ENCODE peak calls at places on chromosome 7, in six cellular contexts. S is sigmoid colon, W is H9, G is foreskin fibroblast, B is left ventricle myocardium inferior, H is nephron progenitor cell. C is an unnamed sample.

GRCh38 chr7:23247602-23248335 is 1.2 kb downstream of the GPNMB start:
- DNase-seq in S (peak), W (peak), G (peak), B (peak), H (no peak), C (no peak)

GRCh38 chr7:80729586-80730320 is 91.3 kb downstream of the CD36 start:
- DNase-seq in S (no peak), W (no peak), G (peak), B (no peak), H (no peak), C (no peak)

GRCh38 chr7:10707519-10707918 is 266.2 kb upstream of the PHF14 start:
- DNase-seq in S (no peak), W (no peak), G (no peak), B (no peak), H (no peak), C (no peak)

GRCh38 chr7:97851725-97852124 is 20.5 kb downstream of the ASNS start:
- DNase-seq in S (peak), W (no peak), G (peak), B (peak), H (no peak), C (no peak)

GRCh38 chr7:112930787-112931186 is 140.6 kb upstream of the TMEM168 start:
- DNase-seq in S (no peak), W (no peak), G (peak), B (no peak), H (no peak), C (no peak)

GRCh38 chr7:54705436-54705835 is 53.6 kb downstream of the SEC61G start:
- DNase-seq in S (no peak), W (no peak), G (peak), B (no peak), H (no peak), C (no peak)

GRCh38 chr7:4744391-4745264 is 30.8 kb upstream of the AP5Z1 start:
- DNase-seq in S (peak), W (peak), G (peak), B (peak), H (peak), C (peak)

GRCh38 chr7:52995676-52996075 is 39.8 kb upstream of the POM121L12 start:
- DNase-seq in S (no peak), W (no peak), G (no peak), B (no peak), H (no peak), C (no peak)

GRCh38 chr7:116585967-116586366 is 61.1 kb downstream of the CAV1 start:
- DNase-seq in S (no peak), W (no peak), G (no peak), B (no peak), H (no peak), C (no peak)

GRCh38 chr7:43458330-43458729 is 124.6 kb upstream of the STK17A start:
- DNase-seq in S (no peak), W (no peak), G (no peak), B (no peak), H (no peak), C (no peak)

GRCh38 chr7:25059576-25059975 is 65.5 kb downstream of the CYCS start:
- DNase-seq in S (no peak), W (no peak), G (no peak), B (no peak), H (no peak), C (no peak)

GRCh38 chr7:159062596-159062995 is 82.1 kb downstream of the VIPR2 start:
- DNase-seq in S (no peak), W (no peak), G (no peak), B (no peak), H (no peak), C (no peak)

GRCh38 chr7:1514993-1515392 is 10.8 kb upstream of the INTS1 start:
- DNase-seq in S (no peak), W (no peak), G (no peak), B (no peak), H (no peak), C (no peak)

GRCh38 chr7:3095046-3095445 is 51.4 kb upstream of the CARD11 start:
- DNase-seq in S (no peak), W (no peak), G (no peak), B (no peak), H (no peak), C (no peak)

GRCh38 chr7:22147113-22147512 is 201.4 kb upstream of the CDCA7L start:
- DNase-seq in S (no peak), W (no peak), G (no peak), B (no peak), H (no peak), C (no peak)

GRCh38 chr7:113421696-113422330 is 303.5 kb upstream of the SMIM30 start:
- DNase-seq in S (peak), W (peak), G (peak), B (peak), H (peak), C (peak)

GRCh38 chr7:117470777-117471176 is 9.0 kb upstream of the CFTR start:
- DNase-seq in S (no peak), W (no peak), G (no peak), B (peak), H (no peak), C (no peak)

GRCh38 chr7:116439005-116439404 is 60.5 kb upstream of the CAV2 start:
- DNase-seq in S (no peak), W (no peak), G (no peak), B (no peak), H (no peak), C (no peak)

GRCh38 chr7:85840532-85840931 is 653.7 kb upstream of the SEMA3D start:
- DNase-seq in S (no peak), W (no peak), G (no peak), B (no peak), H (no peak), C (no peak)

GRCh38 chr7:157607218-157607617 is 270.4 kb downstream of the DNAJB6 start:
- DNase-seq in S (no peak), W (no peak), G (no peak), B (no peak), H (no peak), C (no peak)

GRCh38 chr7:98922392-98923107 is 44.2 kb downstream of the TRRAP start:
- DNase-seq in S (no peak), W (no peak), G (peak), B (no peak), H (no peak), C (no peak)
- TF ChIP-seq CTCF in S (no peak), W (no peak), G (no peak), B (no peak), H (no peak), C (no peak)

DNA sequence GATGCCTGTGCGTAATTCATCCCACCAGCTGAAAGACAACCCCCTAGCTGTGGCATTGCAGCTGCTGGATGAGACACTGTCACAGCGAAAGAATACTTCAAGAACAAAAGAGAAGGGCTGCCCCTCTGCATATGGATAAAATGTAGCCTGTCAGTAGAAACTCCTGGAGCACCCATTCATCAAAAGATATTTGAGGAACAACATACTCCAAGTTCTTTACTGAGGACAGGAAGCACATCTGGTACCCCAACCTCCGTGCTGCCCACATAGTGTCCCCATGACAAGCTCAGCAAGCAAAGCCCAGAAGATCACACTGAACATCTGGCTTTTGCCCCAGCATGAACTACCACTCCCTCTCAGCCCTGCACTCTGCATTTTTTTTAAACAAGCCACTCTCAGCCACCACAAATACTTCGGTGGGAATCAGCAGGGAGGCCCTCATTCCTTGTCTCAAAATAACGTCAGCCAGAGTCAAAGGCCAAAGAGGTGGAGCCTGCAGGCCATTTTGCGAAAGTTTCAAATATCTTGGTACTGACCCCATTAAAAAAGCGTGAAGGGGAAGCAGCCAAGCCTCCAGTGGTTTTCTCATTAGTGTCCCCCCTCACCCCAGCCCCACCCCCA is 1.7 kb downstream of the CREB3L2 start:
- DNase-seq in S (peak), W (peak), G (peak), B (peak), H (peak), C (no peak)
- TF ChIP-seq CTCF in S (no peak), W (peak), G (no peak), B (no peak), H (no peak), C (peak)

GRCh38 chr7:27958933-27959548 is 219.1 kb downstream of the TAX1BP1 start:
- DNase-seq in S (no peak), W (no peak), G (no peak), B (no peak), H (no peak), C (no peak)

GRCh38 chr7:27964840-27965239 is 215.8 kb downstream of the JAZF1 start:
- DNase-seq in S (no peak), W (no peak), G (no peak), B (no peak), H (no peak), C (no peak)

GRCh38 chr7:27960415-27960814 is 220.2 kb downstream of the JAZF1 start:
- DNase-seq in S (no peak), W (no peak), G (no peak), B (no peak), H (no peak), C (no peak)

GRCh38 chr7:27961255-27961654 is 219.3 kb downstream of the JAZF1 start:
- DNase-seq in S (no peak), W (no peak), G (peak), B (no peak), H (no peak), C (no peak)

GRCh38 chr7:27962250-27962649 is 218.3 kb downstream of the JAZF1 start:
- DNase-seq in S (no peak), W (no peak), G (peak), B (no peak), H (no peak), C (no peak)
- TF ChIP-seq CTCF in S (no peak), W (no peak), G (no peak), B (no peak), H (no peak), C (no peak)

GRCh38 chr7:77940647-77941046 is 142.1 kb downstream of the PHTF2 start:
- DNase-seq in S (no peak), W (no peak), G (peak), B (no peak), H (no peak), C (no peak)
- TF ChIP-seq CTCF in S (no peak), W (peak), G (peak), B (peak), H (peak), C (peak)

DNA sequence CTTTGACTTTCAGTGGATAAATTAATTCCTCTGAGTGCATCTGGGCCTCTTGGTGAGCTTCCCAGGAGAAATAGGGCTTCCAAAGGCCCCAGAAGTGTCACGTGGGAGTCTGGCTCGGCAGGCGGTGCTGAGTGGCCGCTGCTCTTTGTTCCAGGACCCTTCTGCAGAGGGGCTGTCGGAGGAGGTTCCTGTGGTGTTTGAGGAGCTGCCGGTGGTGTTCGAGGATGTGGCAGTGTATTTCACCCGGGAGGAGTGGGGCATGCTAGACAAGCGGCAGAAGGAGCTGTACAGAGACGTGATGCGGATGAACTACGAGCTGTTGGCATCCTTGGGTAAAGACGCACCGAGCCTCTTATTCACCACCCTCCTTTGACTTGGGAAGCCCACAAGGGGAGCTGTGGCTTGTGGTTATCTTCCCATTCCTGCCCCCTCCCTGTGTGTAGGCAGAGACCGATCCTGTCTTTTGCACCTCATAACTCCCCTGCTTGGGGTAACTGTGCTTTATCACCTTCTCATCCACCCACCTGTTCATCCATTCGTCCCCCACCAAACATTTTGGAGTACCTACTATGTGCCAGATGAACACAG is 11.9 kb downstream of the ZNF862 start:
- DNase-seq in S (no peak), W (no peak), G (no peak), B (no peak), H (no peak), C (no peak)
- TF ChIP-seq CTCF in S (no peak), W (peak), G (no peak), B (no peak), H (no peak), C (no peak)